ENCODE peak calls at places on chromosome 9, in five cellular contexts. V is neural progenitor cell; G is kidney; Z is CD8-positive, alpha-beta memory T cell; W is neuronal stem cell. L is an unnamed sample. For H3K4me1 and H3K9me3, the result is how much of the 10 kb centered on the place peaks cover.

GRCh38 chr9:69395718-69396117 is 70.7 kb downstream of the ENTREP1 start:
- DNase-seq in Z (no peak), W (no peak), G (no peak), V (no peak), L (no peak)

GRCh38 chr9:134607971-134608370 is 33.6 kb upstream of the COL5A1 start:
- DNase-seq in Z (no peak), V (no peak), G (no peak), W (no peak), L (no peak)

GRCh38 chr9:134965421-134965820 is 47.7 kb upstream of the FCN1 start:
- DNase-seq in V (no peak), G (peak), Z (no peak), W (no peak), L (peak)

GRCh38 chr9:86285247-86285646 is 2.9 kb upstream of the ISCA1 start:
- DNase-seq in G (no peak), Z (no peak), W (no peak), V (no peak), L (no peak)

GRCh38 chr9:22119537-22120167 is 110.5 kb upstream of the CDKN2B start:
- DNase-seq in V (peak), G (no peak), W (peak), Z (no peak), L (no peak)

GRCh38 chr9:130539473-130540223 is 39.7 kb upstream of the FUBP3 start:
- DNase-seq in G (no peak), W (no peak), Z (no peak), V (no peak), L (no peak)

GRCh38 chr9:13956107-13956506 is 357.8 kb downstream of the NFIB start:
- DNase-seq in V (no peak), W (no peak), Z (no peak), G (no peak), L (no peak)

GRCh38 chr9:135046156-135047025 is 41.1 kb upstream of the OLFM1 start:
- DNase-seq in Z (no peak), G (no peak), V (no peak), W (no peak), L (no peak)

GRCh38 chr9:92385001-92385400 is 19.4 kb downstream of the OGN start:
- DNase-seq in W (no peak), G (no peak), Z (no peak), V (no peak), L (no peak)

GRCh38 chr9:116928884-116929283 is 241.8 kb downstream of the TRIM32 start:
- DNase-seq in V (peak), Z (no peak), G (no peak), W (no peak), L (no peak)

GRCh38 chr9:112308576-112308975 is 24.8 kb downstream of the PTBP3 start:
- DNase-seq in Z (no peak), G (no peak), V (peak), W (peak), L (no peak)

GRCh38 chr9:133916159-133916541 is 76.0 kb downstream of the VAV2 start:
- DNase-seq in W (no peak), Z (no peak), V (peak), G (no peak), L (no peak)

GRCh38 chr9:113906411-113907110 is 30.5 kb downstream of the ZNF618 start:
- DNase-seq in Z (no peak), G (no peak), W (no peak), V (no peak), L (no peak)

GRCh38 chr9:111926421-111926875 is 29.8 kb downstream of the UGCG start:
- DNase-seq in V (no peak), W (no peak), Z (peak), G (peak), L (no peak)

DNA sequence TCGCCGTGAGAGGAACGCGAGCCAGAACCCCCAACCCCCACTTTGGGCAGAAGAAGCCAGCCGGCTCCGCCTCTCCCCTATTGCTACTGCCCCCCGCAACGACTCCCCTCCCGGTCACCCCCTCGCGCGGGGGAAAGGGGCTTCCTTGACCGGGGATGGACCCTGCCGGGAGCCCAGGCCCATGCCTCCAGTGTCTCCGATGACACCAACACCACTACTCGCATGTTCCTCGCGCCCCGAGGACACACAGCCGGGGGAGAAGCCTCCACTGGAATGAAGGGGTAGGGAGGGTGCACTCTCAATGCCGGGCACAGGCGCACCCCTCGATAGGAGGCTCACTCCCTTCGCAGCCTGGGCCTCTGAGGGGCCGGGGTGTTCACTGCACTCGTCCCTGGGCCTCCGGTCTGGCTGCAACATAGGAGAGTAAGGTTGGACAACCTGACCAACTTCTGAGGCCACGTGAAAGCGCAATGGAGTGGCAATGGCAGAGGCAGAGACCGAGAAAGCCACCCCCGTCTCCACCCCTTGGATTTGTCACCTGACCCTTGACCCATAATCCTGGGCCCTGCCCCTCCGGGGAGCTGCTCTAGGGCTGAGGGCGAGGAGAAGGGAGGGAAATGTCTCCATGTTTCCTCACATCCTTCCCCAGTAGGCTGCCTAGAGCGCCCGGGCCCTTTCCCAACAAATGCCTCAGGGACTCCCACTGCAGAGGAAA is 1.0 kb upstream of the CNTFR start:
- DNase-seq in V (peak), W (no peak), G (peak), Z (no peak), L (no peak)
- H3K4me1 ChIP-seq in V (under half), W (under half), G (under half), Z (under half), L (under half)

DNA sequence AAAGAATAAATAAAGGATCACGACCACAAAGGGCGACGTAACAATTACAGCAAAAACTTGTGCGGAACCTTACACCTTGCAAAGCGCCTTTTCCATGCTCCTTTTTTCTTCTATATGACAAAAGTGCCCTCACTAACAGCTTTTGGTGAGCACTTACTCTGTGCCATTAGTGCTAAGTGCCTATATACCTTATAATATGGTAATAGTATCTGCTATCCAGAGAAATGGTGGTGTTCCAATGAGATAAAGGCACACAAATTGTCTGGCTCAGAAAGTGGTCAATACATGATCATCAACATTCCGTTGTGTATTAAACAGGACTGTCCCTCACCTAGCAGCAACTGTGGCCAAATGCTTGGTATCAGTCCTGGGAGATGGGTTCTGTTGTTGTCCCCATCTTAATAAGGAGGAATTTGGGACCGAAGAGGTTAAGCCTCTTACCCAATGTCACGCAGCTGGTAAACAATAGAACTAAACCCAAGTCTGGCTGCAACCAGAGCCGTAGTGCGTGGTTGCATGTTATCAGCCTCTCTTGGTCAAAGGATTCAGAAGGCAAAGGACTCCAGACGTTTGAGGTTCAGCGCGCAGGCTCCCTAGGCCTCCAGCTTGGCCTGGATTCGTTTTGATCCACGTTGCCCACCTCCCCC is 559 bp upstream of the TOR2A start:
- DNase-seq in Z (no peak), G (no peak), W (no peak), V (peak), L (no peak)
- H3K4me3 ChIP-seq in Z (no peak), G (peak), W (no peak), V (peak), L (no peak)

GRCh38 chr9:100193078-100193477 is 94.0 kb downstream of the INVS start:
- DNase-seq in Z (no peak), V (no peak), W (no peak), G (no peak), L (no peak)

GRCh38 chr9:100186356-100186755 is 87.3 kb downstream of the INVS start:
- DNase-seq in G (no peak), Z (no peak), W (no peak), V (no peak), L (no peak)

GRCh38 chr9:100191264-100191663 is 92.2 kb downstream of the INVS start:
- DNase-seq in G (no peak), Z (no peak), V (no peak), W (no peak), L (no peak)

GRCh38 chr9:100196215-100196614 is 97.2 kb downstream of the INVS start:
- DNase-seq in W (no peak), V (no peak), G (no peak), Z (no peak), L (no peak)

DNA sequence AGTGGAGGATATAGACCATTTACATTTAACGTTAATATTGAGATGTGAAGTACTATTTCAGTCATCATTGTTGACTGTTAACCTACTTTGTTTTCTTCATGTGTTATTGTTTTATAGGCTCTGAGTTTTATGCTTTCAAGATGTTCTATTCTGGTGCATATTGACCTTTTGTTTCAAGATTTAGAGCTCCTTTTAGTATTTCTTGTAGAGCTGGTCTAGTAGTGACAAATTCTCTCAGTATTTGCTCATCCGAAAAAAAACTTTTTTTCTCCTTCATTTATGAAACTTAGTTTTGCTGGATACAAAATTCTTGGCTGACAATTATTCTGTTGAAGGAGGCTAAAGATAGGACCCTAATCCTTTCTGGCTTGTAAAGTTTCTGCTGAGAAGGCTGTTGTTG is 91.3 kb downstream of the INVS start:
- DNase-seq in V (no peak), G (no peak), Z (no peak), W (no peak), L (no peak)
- H3K9me3 ChIP-seq in V (under half), G (under half), Z (under half), W (under half), L (under half)

DNA sequence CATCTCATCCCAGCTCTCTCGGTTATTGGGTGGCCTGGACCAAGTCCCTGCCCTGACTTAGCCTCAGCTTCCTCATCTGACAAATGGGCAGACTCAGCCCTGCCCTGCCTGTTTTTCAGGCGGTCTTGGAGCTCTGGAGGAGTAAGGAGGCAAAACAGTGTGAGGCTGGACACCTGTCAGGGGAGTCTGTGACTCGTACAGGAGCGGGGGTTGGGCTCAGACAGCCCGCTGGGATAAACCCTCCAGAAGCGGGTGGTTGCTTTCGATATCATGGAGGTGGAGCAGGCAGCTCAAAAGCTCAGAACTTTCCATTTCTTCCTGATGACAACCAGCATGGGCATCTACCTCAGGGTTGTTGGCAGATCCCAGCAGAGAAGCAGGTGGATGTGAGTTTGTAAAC is 72.9 kb upstream of the GGTA1 start:
- DNase-seq in G (no peak), W (no peak), V (no peak), Z (no peak), L (no peak)
- H3K4me1 ChIP-seq in G (under half), W (under half), V (under half), Z (under half), L (under half)

GRCh38 chr9:97237951-97238851 is 69.3 kb upstream of the CCDC180 start:
- DNase-seq in W (peak), G (peak), V (peak), Z (peak), L (peak)

GRCh38 chr9:97237311-97237786 is 70.1 kb upstream of the CCDC180 start:
- DNase-seq in Z (no peak), G (no peak), V (peak), W (peak), L (no peak)
- H3K4me3 ChIP-seq in Z (no peak), G (peak), V (peak), W (peak), L (peak)

DNA sequence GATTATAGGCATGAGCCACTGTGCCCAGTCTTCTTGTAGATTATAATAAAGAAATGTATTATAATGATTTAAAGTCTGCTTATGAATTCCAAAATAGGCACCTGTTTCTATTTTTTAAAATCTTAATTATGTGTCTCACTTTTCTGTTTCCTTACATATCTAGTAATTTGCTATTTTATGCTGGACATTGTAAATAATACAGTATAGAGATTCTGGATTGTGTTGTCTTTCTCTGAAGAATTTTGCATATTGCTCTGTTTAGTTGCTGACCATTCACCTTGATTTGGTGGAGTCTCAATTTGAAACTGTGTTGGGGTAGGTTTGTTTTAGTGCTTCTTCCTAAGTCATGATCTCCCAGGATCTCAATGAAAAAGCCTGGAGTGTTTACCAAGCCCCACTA is 102.8 kb downstream of the C9orf50 start:
- DNase-seq in W (no peak), Z (no peak), V (no peak), G (no peak), L (no peak)
- H3K9me3 ChIP-seq in W (under half), Z (under half), V (under half), G (under half), L (under half)

DNA sequence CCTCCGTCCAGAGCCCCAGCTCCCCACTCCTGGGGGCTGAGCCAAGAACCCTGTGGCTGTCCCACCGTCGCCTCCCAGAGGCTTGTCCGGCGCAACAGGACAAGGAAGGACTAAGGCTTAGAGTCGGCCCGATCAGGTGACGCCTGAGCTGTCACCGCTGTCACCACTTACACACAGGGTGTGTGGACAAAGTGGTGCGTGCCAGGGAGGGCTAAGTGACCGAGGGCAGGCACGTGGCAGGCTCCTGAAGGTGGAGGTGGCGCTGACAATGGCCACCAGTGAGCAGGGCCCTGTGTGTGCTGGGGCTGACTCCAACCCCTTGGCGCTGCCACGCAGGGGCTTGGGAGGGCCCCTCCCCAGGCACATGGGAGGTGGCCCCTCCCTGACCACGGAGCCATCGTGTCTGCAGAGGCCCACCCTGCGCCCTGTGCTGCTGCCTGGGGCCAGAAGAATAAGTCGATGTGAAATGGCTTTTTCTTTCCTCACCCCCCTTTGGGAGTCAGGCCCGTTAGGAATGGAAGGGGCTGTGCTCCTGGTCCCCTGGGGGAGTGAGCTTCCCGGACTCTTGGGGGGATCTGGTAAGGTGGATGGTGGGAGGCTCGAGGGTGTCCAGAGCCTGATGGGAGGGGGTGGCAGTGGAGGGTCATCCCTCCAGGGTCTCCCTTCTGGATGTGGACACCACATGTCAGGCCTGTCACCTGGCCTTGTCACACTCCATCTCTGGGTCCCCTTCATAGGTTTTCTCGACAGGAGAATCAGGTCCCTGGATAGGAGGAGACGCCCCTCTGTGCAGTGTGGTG is 2.6 kb upstream of the GPSM1 start:
- DNase-seq in W (no peak), Z (no peak), G (peak), V (peak), L (peak)
- H3K4me1 ChIP-seq in W (under half), Z (under half), G (under half), V (under half), L (under half)

L was measured in upper lobe of right lung.